ENCODE peak calls at places on chromosomes 5 and 9, in four cellular contexts. A is tibial nerve, T is psoas muscle, C is breast epithelium. J is an unnamed sample. For H3K27me3, the result is how much of the 10 kb centered on the place peaks cover.

GRCh38 chr5:5534333-5534732 is 111.9 kb downstream of the ICE1 start:
- DNase-seq in A (no peak), C (no peak), T (no peak), J (no peak)

GRCh38 chr5:172002310-172002709 is 4.1 kb downstream of the FBXW11 start:
- DNase-seq in T (no peak), C (no peak), A (no peak), J (no peak)

GRCh38 chr5:119055267-119055666 is 15.6 kb upstream of the DMXL1 start:
- DNase-seq in C (no peak), A (no peak), T (no peak), J (no peak)

GRCh38 chr5:57171818-57172465 is 1.9 kb upstream of the GPBP1 start:
- DNase-seq in T (no peak), C (no peak), A (no peak), J (no peak)

GRCh38 chr5:83035373-83036170 is 41.6 kb downstream of the TMEM167A start:
- DNase-seq in A (no peak), C (no peak), T (peak), J (no peak)

GRCh38 chr5:89951876-89952275 is 457.7 kb downstream of the CETN3 start:
- DNase-seq in T (no peak), A (no peak), C (no peak), J (no peak)

GRCh38 chr5:111781200-111781599 is 24.2 kb upstream of the NREP start:
- DNase-seq in T (peak), A (peak), C (no peak), J (peak)

GRCh38 chr5:59615272-59615671 is 278.3 kb downstream of the PDE4D start:
- DNase-seq in C (no peak), T (no peak), A (no peak), J (no peak)

GRCh38 chr9:81673310-81673709 is 16.0 kb downstream of the TLE1 start:
- DNase-seq in A (no peak), T (no peak), C (no peak), J (no peak)

GRCh38 chr9:8895498-8896224 is 1096.1 kb upstream of the DMAC1 start:
- DNase-seq in T (no peak), A (peak), C (no peak), J (no peak)

GRCh38 chr9:111891910-111892499 is 4.6 kb upstream of the UGCG start:
- DNase-seq in A (no peak), C (no peak), T (no peak), J (no peak)

GRCh38 chr5:143806568-143806967 is 5.4 kb upstream of the HMHB1 start:
- DNase-seq in T (no peak), A (no peak), C (no peak), J (no peak)

GRCh38 chr9:105385372-105385985 is 62.4 kb upstream of the FSD1L start:
- DNase-seq in A (peak), C (no peak), T (no peak), J (peak)

GRCh38 chr9:2919347-2919746 is 75.5 kb upstream of the PUM3 start:
- DNase-seq in T (no peak), A (no peak), C (no peak), J (no peak)

GRCh38 chr5:141862936-141863543 is 15.2 kb downstream of the PCDH1 start:
- DNase-seq in A (no peak), T (peak), C (no peak), J (no peak)

GRCh38 chr5:179559280-179560252 is 9.2 kb downstream of the RUFY1 start:
- DNase-seq in C (peak), T (peak), A (peak), J (peak)

GRCh38 chr9:33695299-33695698 is 100.1 kb upstream of the PRSS3 start:
- DNase-seq in T (no peak), C (no peak), A (no peak), J (no peak)

GRCh38 chr9:4344946-4345345 is 45.1 kb upstream of the GLIS3 start:
- DNase-seq in A (no peak), C (no peak), T (no peak), J (no peak)

GRCh38 chr9:135791431-135792267 is 89.7 kb downstream of the KCNT1 start:
- DNase-seq in A (no peak), C (no peak), T (no peak), J (no peak)

GRCh38 chr9:135790850-135791249 is 88.9 kb downstream of the KCNT1 start:
- DNase-seq in T (no peak), C (no peak), A (no peak), J (no peak)

GRCh38 chr9:135788576-135789300 is 86.8 kb downstream of the KCNT1 start:
- DNase-seq in A (no peak), T (no peak), C (no peak), J (no peak)

GRCh38 chr9:135789838-135790291 is 87.9 kb downstream of the KCNT1 start:
- DNase-seq in T (no peak), C (no peak), A (no peak), J (no peak)

GRCh38 chr9:135790356-135790755 is 88.4 kb downstream of the KCNT1 start:
- DNase-seq in C (no peak), T (no peak), A (no peak), J (no peak)
- H3K27me3 ChIP-seq in C (under half), T (under half), A (under half), J (under half)

DNA sequence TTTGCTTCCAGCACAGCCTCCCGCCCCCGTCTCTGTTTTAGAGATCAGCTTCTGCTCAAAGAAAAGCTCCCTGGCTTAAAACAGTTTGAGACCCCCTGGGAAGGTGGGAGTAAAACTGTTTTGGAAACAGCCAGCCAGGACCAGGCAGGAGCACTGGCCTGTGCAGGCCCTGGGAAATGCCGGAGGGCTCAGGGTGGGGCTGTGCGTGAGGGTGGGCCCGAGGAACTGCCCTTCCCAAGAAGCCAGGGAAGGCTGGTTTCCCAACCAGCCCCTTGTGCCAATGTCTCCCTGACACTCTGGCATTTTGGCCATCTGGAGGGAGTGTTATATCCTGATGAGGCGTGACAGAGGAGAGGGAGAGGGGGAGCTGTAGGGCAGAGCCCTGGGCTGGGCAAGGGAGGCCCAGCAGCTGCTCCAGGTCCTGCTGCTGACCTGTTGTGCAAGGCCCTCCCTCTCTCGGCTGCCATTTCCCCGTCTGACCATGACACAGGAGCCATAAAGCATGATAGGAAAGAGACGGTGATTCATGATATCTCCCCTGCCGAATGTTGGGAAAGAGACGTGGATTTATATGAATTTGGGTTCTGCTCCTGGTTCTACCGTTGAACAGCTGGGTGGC is 16.2 kb downstream of the OLFML2A start:
- DNase-seq in A (no peak), C (no peak), T (peak), J (no peak)
- H3K27ac ChIP-seq in A (peak), C (no peak), T (peak), J (no peak)

DNA sequence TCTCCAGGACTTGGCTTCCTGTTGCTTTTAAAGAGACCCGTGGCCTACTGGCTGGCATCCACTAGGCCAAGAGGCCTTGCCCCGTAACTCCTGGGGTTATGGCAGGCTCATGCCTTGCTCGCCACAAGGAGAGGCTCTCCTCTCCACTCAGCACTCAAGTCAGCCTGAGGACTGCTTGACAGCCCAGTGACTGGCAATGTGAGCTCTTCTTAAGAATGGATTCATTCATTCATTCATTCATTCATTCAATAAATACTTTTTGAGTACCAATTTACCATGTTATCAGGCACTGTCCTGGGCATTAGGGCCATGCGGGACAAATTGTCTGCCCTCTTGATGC is 22.1 kb downstream of the CSF2 start:
- DNase-seq in C (no peak), T (no peak), A (no peak), J (peak)
- TF ChIP-seq CTCF in C (no peak), T (no peak), A (no peak), J (no peak)

GRCh38 chr9:134174526-134175290 is 10.3 kb upstream of the RNU6ATAC start:
- DNase-seq in A (no peak), T (peak), C (no peak), J (no peak)

GRCh38 chr9:134175291-134175807 is 11.0 kb upstream of the RNU6ATAC start:
- DNase-seq in A (no peak), C (no peak), T (peak), J (no peak)

GRCh38 chr9:134172198-134173126 is 8.1 kb upstream of the RNU6ATAC start:
- DNase-seq in T (peak), C (no peak), A (no peak), J (no peak)

GRCh38 chr9:134173127-134174072 is 9.0 kb upstream of the RNU6ATAC start:
- DNase-seq in C (no peak), T (no peak), A (no peak), J (no peak)

DNA sequence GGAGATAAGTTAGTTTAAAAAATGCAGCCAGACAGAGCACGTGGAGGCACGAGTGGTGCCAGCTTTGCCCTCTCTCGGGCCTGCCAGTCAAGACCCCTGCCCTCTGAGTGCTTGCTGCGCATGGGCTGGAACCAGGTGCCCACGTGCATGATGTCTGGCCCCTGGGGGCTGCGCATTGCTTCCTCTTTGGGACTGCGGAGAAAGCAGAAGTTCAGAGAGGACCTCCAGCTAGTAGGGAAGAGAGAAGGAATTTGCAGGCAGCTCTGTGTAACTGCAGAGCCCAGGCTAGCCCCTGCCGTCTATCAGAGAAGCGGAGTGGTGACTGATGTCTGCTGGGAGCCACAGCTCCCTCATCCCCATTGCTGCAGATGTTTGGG is 9.7 kb upstream of the RNU6ATAC start:
- DNase-seq in C (no peak), A (no peak), T (peak), J (no peak)
- H3K27me3 ChIP-seq in C (under half), A (under half), T (under half), J (under half)

GRCh38 chr5:158805195-158805594 is 294.5 kb downstream of the EBF1 start:
- DNase-seq in A (no peak), C (no peak), T (no peak), J (no peak)
- H3K27ac ChIP-seq in A (peak), C (no peak), T (peak), J (peak)

GRCh38 chr5:35938518-35939227 is at the start of gene CAPSL:
- DNase-seq in T (no peak), A (peak), C (no peak), J (no peak)

DNA sequence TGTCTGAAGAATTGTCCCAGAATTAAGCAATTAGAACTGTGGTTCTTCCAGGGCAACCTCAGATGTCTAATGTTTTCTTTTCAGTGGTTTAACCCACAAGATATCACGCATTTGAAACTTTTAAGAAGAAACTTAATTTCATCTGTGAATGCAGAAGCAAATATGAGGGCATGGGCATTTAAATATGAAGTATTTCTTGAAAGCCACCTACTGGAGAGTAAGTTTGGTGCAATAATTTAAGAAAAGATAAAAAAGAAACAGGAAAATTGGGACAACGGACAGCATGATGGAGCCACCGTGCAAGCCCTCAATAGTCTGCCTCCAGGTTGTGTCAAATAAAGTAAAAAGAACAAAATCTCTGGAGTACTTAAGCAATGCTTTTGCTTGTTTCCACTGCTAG is 1.2 kb upstream of the CAPSL start:
- DNase-seq in C (no peak), T (no peak), A (no peak), J (no peak)
- TF ChIP-seq CTCF in C (no peak), T (no peak), A (no peak), J (no peak)

GRCh38 chr5:176800024-176800423 is 10.3 kb upstream of the UNC5A start:
- DNase-seq in A (no peak), C (no peak), T (no peak), J (no peak)
- H3K27me3 ChIP-seq in A (under half), C (under half), T (half or more), J (half or more)

DNA sequence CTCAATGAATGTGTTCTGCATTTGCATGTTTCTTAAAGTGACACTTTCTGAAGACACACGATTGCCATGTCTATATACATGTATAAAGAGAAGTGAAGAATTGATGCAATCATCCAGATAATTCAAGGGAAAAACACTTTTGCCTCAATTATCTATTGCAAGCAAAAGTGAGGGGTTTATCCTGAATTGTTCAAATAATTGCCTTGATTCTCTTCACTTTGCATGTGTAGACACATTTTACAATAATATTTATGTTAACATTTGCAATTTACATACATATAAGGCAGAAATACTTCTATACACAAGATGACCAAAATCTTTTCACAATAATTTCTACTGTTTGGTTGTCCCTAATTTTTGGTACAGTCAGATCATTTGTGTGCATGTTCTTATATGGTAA is 285.3 kb upstream of the TMEM161B start:
- DNase-seq in T (no peak), A (no peak), C (no peak), J (no peak)
- H3K27ac ChIP-seq in T (no peak), A (no peak), C (no peak), J (no peak)